ENCODE peak calls at places on chromosomes 16 and 17, in five cellular contexts. One of them, this sample, is unnamed.

GRCh38 chr17:31099051-31099450 is 4.3 kb downstream of the NF1 start:
- DNase-seq in HepG2: no peak
- DNase-seq in H1: no peak
- DNase-seq in GM12878: no peak
- DNase-seq in K562: no peak
- DNase-seq in this sample: no peak

GRCh38 chr16:54342001-54342776 is 55.6 kb upstream of the IRX3 start:
- DNase-seq in K562: no peak
- DNase-seq in H1: no peak
- DNase-seq in GM12878: no peak
- DNase-seq in HepG2: no peak
- DNase-seq in this sample: no peak

GRCh38 chr17:76353004-76353598 is 615 bp downstream of the PRPSAP1 start:
- DNase-seq in HepG2: no peak
- DNase-seq in H1: peak; percentile 62
- DNase-seq in K562: peak; percentile 80
- DNase-seq in GM12878: no peak
- DNase-seq in this sample: peak; percentile 74

GRCh38 chr17:82775033-82775823 is 23.4 kb downstream of the TBCD start:
- DNase-seq in HepG2: peak; percentile 51
- DNase-seq in K562: peak; percentile 76
- DNase-seq in GM12878: no peak
- DNase-seq in H1: peak; percentile 93
- DNase-seq in this sample: peak; percentile 83

GRCh38 chr16:83390759-83391158 is 417.0 kb upstream of the HSBP1 start:
- DNase-seq in HepG2: no peak
- DNase-seq in GM12878: no peak
- DNase-seq in H1: no peak
- DNase-seq in K562: no peak
- DNase-seq in this sample: no peak

GRCh38 chr17:81535007-81535328 is 6.8 kb downstream of the FSCN2 start:
- DNase-seq in HepG2: no peak
- DNase-seq in GM12878: no peak
- DNase-seq in K562: no peak
- DNase-seq in H1: no peak
- DNase-seq in this sample: no peak

GRCh38 chr17:65515959-65516948 is 45.2 kb downstream of the AXIN2 start:
- DNase-seq in K562: no peak
- DNase-seq in HepG2: peak; percentile 99
- DNase-seq in GM12878: no peak
- DNase-seq in H1: peak; percentile 55
- DNase-seq in this sample: peak; percentile 59

GRCh38 chr17:9064311-9064834 is 43.1 kb downstream of the NTN1 start:
- DNase-seq in GM12878: no peak
- DNase-seq in HepG2: no peak
- DNase-seq in H1: no peak
- DNase-seq in K562: no peak
- DNase-seq in this sample: no peak

GRCh38 chr17:11668633-11669032 is 70.4 kb downstream of the DNAH9 start:
- DNase-seq in K562: no peak
- DNase-seq in H1: no peak
- DNase-seq in GM12878: no peak
- DNase-seq in HepG2: no peak
- DNase-seq in this sample: peak; percentile 0

GRCh38 chr17:61467416-61468262 is 15.4 kb downstream of the TBX4 start:
- DNase-seq in H1: peak; percentile 94
- DNase-seq in GM12878: no peak
- DNase-seq in K562: peak; percentile 44
- DNase-seq in HepG2: no peak
- DNase-seq in this sample: peak; percentile 79

GRCh38 chr17:44220211-44221071 is 966 bp upstream of the UBTF start:
- DNase-seq in GM12878: no peak
- DNase-seq in HepG2: no peak
- DNase-seq in K562: peak; percentile 82
- DNase-seq in H1: peak; percentile 72
- DNase-seq in this sample: peak; percentile 61

GRCh38 chr16:15539197-15539596 is 103.8 kb downstream of the MARF1 start:
- DNase-seq in K562: peak; percentile 61
- DNase-seq in HepG2: peak; percentile 49
- DNase-seq in GM12878: no peak
- DNase-seq in H1: peak; percentile 85
- DNase-seq in this sample: peak; percentile 80

GRCh38 chr17:77526259-77526711 is 385.5 kb downstream of the SEC14L1 start:
- DNase-seq in K562: no peak
- DNase-seq in HepG2: no peak
- DNase-seq in GM12878: no peak
- DNase-seq in H1: no peak
- DNase-seq in this sample: no peak

GRCh38 chr16:57263585-57264351 is 18.7 kb downstream of the ARL2BP start:
- DNase-seq in HepG2: no peak
- DNase-seq in GM12878: no peak
- DNase-seq in H1: no peak
- DNase-seq in K562: no peak
- DNase-seq in this sample: no peak

GRCh38 chr16:5841934-5842333 is 744.3 kb upstream of the EEF2KMT start:
- DNase-seq in K562: no peak
- DNase-seq in H1: no peak
- DNase-seq in HepG2: no peak
- DNase-seq in GM12878: no peak
- DNase-seq in this sample: no peak

GRCh38 chr17:64777413-64778101 is 115.5 kb upstream of the SMURF2 start:
- DNase-seq in GM12878: no peak
- DNase-seq in K562: no peak
- DNase-seq in H1: no peak
- DNase-seq in HepG2: no peak
- DNase-seq in this sample: peak; percentile 29

GRCh38 chr16:67246081-67246944 is 968 bp downstream of the FHOD1 start:
- DNase-seq in K562: peak; percentile 67
- DNase-seq in H1: peak; percentile 93
- DNase-seq in GM12878: no peak
- DNase-seq in HepG2: peak; percentile 87
- DNase-seq in this sample: peak; percentile 97

GRCh38 chr16:73015612-73016487 is 32.1 kb downstream of the ZFHX3 start:
- DNase-seq in GM12878: peak; percentile 83
- DNase-seq in K562: no peak
- DNase-seq in H1: no peak
- DNase-seq in HepG2: peak; percentile 91
- DNase-seq in this sample: no peak

GRCh38 chr17:66405836-66406679 is 103.6 kb downstream of the PRKCA start:
- DNase-seq in HepG2: no peak
- DNase-seq in K562: no peak
- DNase-seq in H1: no peak
- DNase-seq in GM12878: no peak
- DNase-seq in this sample: no peak

GRCh38 chr16:16797239-16797638 is 418.3 kb downstream of the NPIPA7 start:
- DNase-seq in H1: no peak
- DNase-seq in GM12878: no peak
- DNase-seq in K562: no peak
- DNase-seq in HepG2: no peak
- DNase-seq in this sample: peak; percentile 72

GRCh38 chr17:13160281-13160680 is 142.5 kb upstream of the ELAC2 start:
- DNase-seq in HepG2: no peak
- DNase-seq in H1: no peak
- DNase-seq in GM12878: no peak
- DNase-seq in K562: no peak
- DNase-seq in this sample: no peak

GRCh38 chr17:28130455-28130854 is 88.0 kb downstream of the NLK start:
- DNase-seq in HepG2: no peak
- DNase-seq in GM12878: no peak
- DNase-seq in K562: no peak
- DNase-seq in H1: no peak
- DNase-seq in this sample: no peak

GRCh38 chr16:53559552-53559951 is 56.5 kb upstream of the AKTIP start:
- DNase-seq in HepG2: no peak
- DNase-seq in H1: no peak
- DNase-seq in GM12878: no peak
- DNase-seq in K562: no peak
- DNase-seq in this sample: no peak

GRCh38 chr16:88570691-88571092 is 489 bp downstream of the ZC3H18 start:
- DNase-seq in H1: no peak
- DNase-seq in K562: peak; percentile 78
- DNase-seq in GM12878: no peak
- DNase-seq in HepG2: no peak
- DNase-seq in this sample: peak; percentile 56

GRCh38 chr16:58348986-58349385 is 43.3 kb upstream of the GINS3 start:
- DNase-seq in HepG2: no peak
- DNase-seq in GM12878: no peak
- DNase-seq in H1: no peak
- DNase-seq in K562: no peak
- DNase-seq in this sample: no peak
- TF ChIP-seq CREB1 in HepG2: no peak
- TF ChIP-seq CREB1 in GM12878: no peak
- TF ChIP-seq CREB1 in H1: no peak
- TF ChIP-seq CREB1 in K562: no peak
- TF ChIP-seq CREB1 in this sample: no peak

DNA sequence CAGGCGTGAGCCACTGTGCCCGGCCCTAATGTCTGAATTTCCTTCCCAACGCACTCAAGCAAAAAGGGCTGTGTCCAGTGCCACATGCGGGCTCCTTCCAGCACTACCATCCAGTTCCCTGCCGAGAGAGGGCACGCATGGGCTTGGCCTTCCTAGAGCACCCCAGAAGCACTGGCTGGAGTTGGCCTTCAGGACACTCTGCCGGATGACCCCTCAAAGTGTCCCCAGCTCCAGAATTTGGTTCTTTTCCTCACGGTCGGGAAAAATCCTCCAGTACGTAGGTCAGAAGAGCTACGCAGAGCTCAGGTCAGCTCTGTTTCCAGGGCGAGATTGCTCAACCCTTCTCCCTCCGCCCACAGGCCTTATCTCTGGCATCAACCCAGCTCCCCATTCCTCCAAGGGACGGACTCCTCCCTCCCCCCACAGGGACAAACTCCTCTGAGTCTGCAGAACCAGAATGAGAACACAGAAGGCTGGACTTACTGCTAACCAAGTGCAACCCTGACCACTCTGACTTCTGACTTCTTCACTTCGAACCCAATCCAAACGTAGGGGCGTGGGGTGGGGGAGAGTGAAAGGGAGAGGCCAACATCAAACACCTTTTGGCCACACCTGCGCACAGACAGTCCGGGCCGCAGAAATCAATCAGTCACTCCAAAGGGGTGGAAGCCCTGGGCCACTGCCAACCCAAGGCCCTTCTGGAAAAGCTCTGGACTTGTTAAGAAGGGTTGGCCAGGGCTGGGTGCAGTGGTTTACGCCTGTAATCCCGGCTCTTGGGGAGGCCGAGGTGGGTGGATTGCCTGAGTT is 3.6 kb downstream of the CDC42EP4 start:
- DNase-seq in HepG2: peak; percentile 91
- DNase-seq in K562: peak; percentile 81
- DNase-seq in GM12878: no peak
- DNase-seq in H1: no peak
- DNase-seq in this sample: no peak
- H3K79me2 ChIP-seq in HepG2: peaks cover 70% of the 10 kb centered on the region
- H3K79me2 ChIP-seq in K562: peaks cover 72% of the 10 kb centered on the region
- H3K79me2 ChIP-seq in GM12878: peaks cover 22% of the 10 kb centered on the region
- H3K79me2 ChIP-seq in H1: no peaks in the 10 kb centered on the region
- H3K79me2 ChIP-seq in this sample: peaks cover 46% of the 10 kb centered on the region

GRCh38 chr16:11639925-11640899 is 28.0 kb upstream of the SNN start:
- DNase-seq in HepG2: peak; percentile 90
- DNase-seq in GM12878: no peak
- DNase-seq in K562: peak; percentile 10
- DNase-seq in H1: no peak
- DNase-seq in this sample: peak; percentile 81
- TF ChIP-seq CREB1 in HepG2: peak; percentile 90
- TF ChIP-seq CREB1 in GM12878: no peak
- TF ChIP-seq CREB1 in K562: no peak
- TF ChIP-seq CREB1 in H1: peak; percentile 80
- TF ChIP-seq CREB1 in this sample: peak; percentile 60

GRCh38 chr16:1311212-1311737 is 1.8 kb downstream of the UBE2I start:
- DNase-seq in GM12878: no peak
- DNase-seq in H1: no peak
- DNase-seq in HepG2: no peak
- DNase-seq in K562: no peak
- DNase-seq in this sample: no peak
- H3K79me2 ChIP-seq in GM12878: peaks cover 52% of the 10 kb centered on the region
- H3K79me2 ChIP-seq in H1: peaks cover 36% of the 10 kb centered on the region
- H3K79me2 ChIP-seq in HepG2: peaks cover 61% of the 10 kb centered on the region
- H3K79me2 ChIP-seq in K562: peaks cover 64% of the 10 kb centered on the region
- H3K79me2 ChIP-seq in this sample: peaks cover 63% of the 10 kb centered on the region

DNA sequence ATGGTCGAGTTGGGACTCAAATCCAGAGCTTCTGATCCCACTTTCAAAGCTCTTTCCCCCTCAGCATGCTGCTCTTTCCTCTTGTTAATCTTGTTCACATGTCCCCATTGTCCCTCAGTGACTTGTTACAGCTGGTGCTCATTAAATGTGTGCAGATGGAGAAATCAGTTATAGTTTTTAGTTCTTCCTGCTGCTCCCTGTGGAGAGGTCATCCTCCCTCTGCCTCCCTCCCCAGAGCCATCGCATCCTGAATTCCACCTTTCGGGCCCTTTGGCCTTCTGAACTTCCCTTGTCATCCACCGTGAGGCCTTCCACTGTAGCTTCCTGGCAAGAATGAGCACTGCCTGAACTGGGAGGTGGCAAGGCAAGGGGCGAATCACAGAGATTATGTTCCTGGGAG is 179.6 kb downstream of the WSCD1 start:
- DNase-seq in GM12878: no peak
- DNase-seq in K562: no peak
- DNase-seq in H1: no peak
- DNase-seq in HepG2: no peak
- DNase-seq in this sample: peak; percentile 15
- TF ChIP-seq CREB1 in GM12878: no peak
- TF ChIP-seq CREB1 in K562: no peak
- TF ChIP-seq CREB1 in H1: no peak
- TF ChIP-seq CREB1 in HepG2: no peak
- TF ChIP-seq CREB1 in this sample: no peak